ENCODE peak calls at places on chromosomes 2 and 18, in five cellular contexts. One of them, this sample, is unnamed.
A peak's percentile ranks its signal among the peaks of the same experiment; 100 is the strongest.

GRCh38 chr2:34806396-34806795 is 1207.3 kb upstream of the FAM98A start:
- DNase-seq in IMR-90: no peak
- DNase-seq in H9: no peak
- DNase-seq in neuronal stem cell: no peak
- DNase-seq in H1: no peak
- DNase-seq in this sample: peak; percentile 74

GRCh38 chr18:35982404-35983114 is 10.1 kb downstream of the RMP24 start:
- DNase-seq in IMR-90: peak; percentile 92
- DNase-seq in H9: no peak
- DNase-seq in neuronal stem cell: no peak
- DNase-seq in H1: no peak
- DNase-seq in this sample: no peak

GRCh38 chr2:38968021-38968420 is 78.3 kb downstream of the ARHGEF33 start:
- DNase-seq in IMR-90: no peak
- DNase-seq in H9: no peak
- DNase-seq in neuronal stem cell: no peak
- DNase-seq in H1: no peak
- DNase-seq in this sample: no peak

GRCh38 chr18:2532797-2533196 is 38.5 kb downstream of the METTL4 start:
- DNase-seq in IMR-90: no peak
- DNase-seq in H9: no peak
- DNase-seq in neuronal stem cell: no peak
- DNase-seq in H1: no peak
- DNase-seq in this sample: no peak

GRCh38 chr2:48860391-48860790 is 104.9 kb upstream of the LHCGR start:
- DNase-seq in IMR-90: peak; percentile 23
- DNase-seq in H9: no peak
- DNase-seq in neuronal stem cell: no peak
- DNase-seq in H1: no peak
- DNase-seq in this sample: peak; percentile 19

GRCh38 chr2:208493186-208493585 is 86.6 kb downstream of the PTH2R start:
- DNase-seq in IMR-90: no peak
- DNase-seq in H9: no peak
- DNase-seq in neuronal stem cell: no peak
- DNase-seq in H1: no peak
- DNase-seq in this sample: no peak

GRCh38 chr18:24937624-24938285 is 414.2 kb downstream of the ZNF521 start:
- DNase-seq in IMR-90: no peak
- DNase-seq in H9: no peak
- DNase-seq in neuronal stem cell: no peak
- DNase-seq in H1: no peak
- DNase-seq in this sample: no peak

GRCh38 chr2:60948926-60949579 is 67.7 kb downstream of the REL start:
- DNase-seq in IMR-90: peak; percentile 35
- DNase-seq in H9: no peak
- DNase-seq in neuronal stem cell: no peak
- DNase-seq in H1: no peak
- DNase-seq in this sample: no peak

GRCh38 chr2:75466708-75467311 is 93.9 kb downstream of the EVA1A start:
- DNase-seq in IMR-90: peak; percentile 15
- DNase-seq in H9: peak; percentile 68
- DNase-seq in neuronal stem cell: peak; percentile 29
- DNase-seq in H1: peak; percentile 10
- DNase-seq in this sample: peak; percentile 80

GRCh38 chr18:12518326-12518725 is 110.6 kb downstream of the PRELID3A start:
- DNase-seq in IMR-90: peak; percentile 48
- DNase-seq in H9: no peak
- DNase-seq in neuronal stem cell: no peak
- DNase-seq in H1: no peak
- DNase-seq in this sample: peak; percentile 57

GRCh38 chr2:96825057-96825456 is 9.0 kb downstream of the CNNM3 start:
- DNase-seq in IMR-90: no peak
- DNase-seq in H9: no peak
- DNase-seq in neuronal stem cell: no peak
- DNase-seq in H1: no peak
- DNase-seq in this sample: no peak

GRCh38 chr2:236169741-236170654 is 1.8 kb upstream of the GBX2 start:
- DNase-seq in IMR-90: no peak
- DNase-seq in H9: no peak
- DNase-seq in neuronal stem cell: peak; percentile 48
- DNase-seq in H1: no peak
- DNase-seq in this sample: no peak

GRCh38 chr2:176814740-176815367 is 397.7 kb upstream of the HNRNPA3 start:
- DNase-seq in IMR-90: peak; percentile 26
- DNase-seq in H9: no peak
- DNase-seq in neuronal stem cell: no peak
- DNase-seq in H1: no peak
- DNase-seq in this sample: no peak

GRCh38 chr2:2889141-2889540 is 488.5 kb downstream of the EIPR1 start:
- DNase-seq in IMR-90: no peak
- DNase-seq in H9: no peak
- DNase-seq in neuronal stem cell: no peak
- DNase-seq in H1: no peak
- DNase-seq in this sample: no peak

GRCh38 chr2:69816923-69817542 is 12.4 kb upstream of the GMCL1 start:
- DNase-seq in IMR-90: peak; percentile 89
- DNase-seq in H9: peak; percentile 73
- DNase-seq in neuronal stem cell: peak; percentile 77
- DNase-seq in H1: peak; percentile 60
- DNase-seq in this sample: peak; percentile 91

GRCh38 chr18:3669376-3669775 is 219.4 kb downstream of the TGIF1 start:
- DNase-seq in IMR-90: no peak
- DNase-seq in H9: no peak
- DNase-seq in neuronal stem cell: no peak
- DNase-seq in H1: no peak
- DNase-seq in this sample: no peak

GRCh38 chr2:234308814-234309195 is 188.1 kb downstream of the ARL4C start:
- DNase-seq in IMR-90: peak; percentile 85
- DNase-seq in H9: no peak
- DNase-seq in neuronal stem cell: no peak
- DNase-seq in H1: no peak
- DNase-seq in this sample: no peak

GRCh38 chr2:230798769-230799399 is 65.9 kb upstream of the ITM2C start:
- DNase-seq in IMR-90: peak; percentile 62
- DNase-seq in H9: no peak
- DNase-seq in neuronal stem cell: peak; percentile 17
- DNase-seq in H1: no peak
- DNase-seq in this sample: peak; percentile 68

GRCh38 chr2:55420901-55421300 is 1.2 kb upstream of the CCDC88A start:
- DNase-seq in IMR-90: no peak
- DNase-seq in H9: no peak
- DNase-seq in neuronal stem cell: no peak
- DNase-seq in H1: no peak
- DNase-seq in this sample: no peak

GRCh38 chr2:188527701-188528100 is 236.0 kb downstream of the GULP1 start:
- DNase-seq in IMR-90: no peak
- DNase-seq in H9: no peak
- DNase-seq in neuronal stem cell: no peak
- DNase-seq in H1: no peak
- DNase-seq in this sample: no peak

GRCh38 chr2:226524381-226524843 is 275.2 kb downstream of the IRS1 start:
- DNase-seq in IMR-90: peak; percentile 95
- DNase-seq in H9: no peak
- DNase-seq in neuronal stem cell: no peak
- DNase-seq in H1: no peak
- DNase-seq in this sample: peak; percentile 13

DNA sequence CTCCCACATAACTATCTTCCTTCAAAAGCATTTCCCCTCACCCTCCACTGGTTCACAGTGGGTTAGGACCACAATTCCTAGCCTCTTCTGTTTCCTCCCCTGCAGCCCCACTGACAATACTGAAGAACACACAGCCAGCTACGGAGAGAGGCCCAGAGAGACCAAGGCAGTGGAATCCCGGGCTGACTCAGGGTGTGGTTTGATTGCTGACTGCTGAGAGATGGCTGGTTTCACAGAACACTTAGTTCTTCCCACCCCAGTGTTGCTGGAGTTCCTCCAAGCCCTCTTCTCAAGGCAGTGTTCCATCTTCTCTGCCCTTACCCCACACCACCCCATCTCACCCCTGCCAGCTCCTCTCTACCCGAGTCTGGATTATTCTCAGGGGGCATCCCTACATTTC is 43.3 kb upstream of the ZFP36L2 start:
- DNase-seq in IMR-90: peak; percentile 81
- DNase-seq in H9: no peak
- DNase-seq in neuronal stem cell: no peak
- DNase-seq in H1: no peak
- DNase-seq in this sample: no peak
- H3K4ac ChIP-seq in IMR-90: peak overlapping the region; percentile 29
- H3K4ac ChIP-seq in H9: no peak overlapping the region
- H3K4ac ChIP-seq in neuronal stem cell: no peak overlapping the region
- H3K4ac ChIP-seq in H1: no peak overlapping the region
- H3K4ac ChIP-seq in this sample: no peak overlapping the region

DNA sequence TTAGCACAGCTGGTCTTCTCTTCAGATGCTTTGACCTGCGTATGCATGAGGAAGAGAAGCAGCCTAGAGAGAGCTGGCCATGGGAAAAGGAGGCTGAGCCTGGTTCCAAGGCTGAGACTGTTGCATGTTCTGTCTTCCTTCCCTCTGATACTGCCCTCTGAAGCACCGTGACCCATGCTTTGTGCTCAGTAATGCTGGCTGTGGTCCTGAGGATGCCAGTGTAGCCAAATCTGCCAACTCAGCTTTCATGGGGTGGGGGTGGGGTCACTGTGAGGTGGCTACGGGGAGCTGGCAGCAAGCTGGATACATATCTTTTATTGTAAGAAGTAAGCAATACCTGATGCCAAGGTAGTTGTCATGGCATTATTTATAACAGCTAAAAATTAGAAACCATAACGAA is 41.5 kb downstream of the EPAS1 start:
- DNase-seq in IMR-90: no peak
- DNase-seq in H9: no peak
- DNase-seq in neuronal stem cell: no peak
- DNase-seq in H1: no peak
- DNase-seq in this sample: no peak
- H3K4ac ChIP-seq in IMR-90: no peak overlapping the region
- H3K4ac ChIP-seq in H9: no peak overlapping the region
- H3K4ac ChIP-seq in neuronal stem cell: no peak overlapping the region
- H3K4ac ChIP-seq in H1: no peak overlapping the region
- H3K4ac ChIP-seq in this sample: no peak overlapping the region

GRCh38 chr2:160222546-160223281 is 22.6 kb upstream of the ITGB6 start:
- DNase-seq in IMR-90: no peak
- DNase-seq in H9: no peak
- DNase-seq in neuronal stem cell: no peak
- DNase-seq in H1: no peak
- DNase-seq in this sample: no peak
- H3K4ac ChIP-seq in IMR-90: peak overlapping the region; percentile 98
- H3K4ac ChIP-seq in H9: no peak overlapping the region
- H3K4ac ChIP-seq in neuronal stem cell: no peak overlapping the region
- H3K4ac ChIP-seq in H1: no peak overlapping the region
- H3K4ac ChIP-seq in this sample: no peak overlapping the region

DNA sequence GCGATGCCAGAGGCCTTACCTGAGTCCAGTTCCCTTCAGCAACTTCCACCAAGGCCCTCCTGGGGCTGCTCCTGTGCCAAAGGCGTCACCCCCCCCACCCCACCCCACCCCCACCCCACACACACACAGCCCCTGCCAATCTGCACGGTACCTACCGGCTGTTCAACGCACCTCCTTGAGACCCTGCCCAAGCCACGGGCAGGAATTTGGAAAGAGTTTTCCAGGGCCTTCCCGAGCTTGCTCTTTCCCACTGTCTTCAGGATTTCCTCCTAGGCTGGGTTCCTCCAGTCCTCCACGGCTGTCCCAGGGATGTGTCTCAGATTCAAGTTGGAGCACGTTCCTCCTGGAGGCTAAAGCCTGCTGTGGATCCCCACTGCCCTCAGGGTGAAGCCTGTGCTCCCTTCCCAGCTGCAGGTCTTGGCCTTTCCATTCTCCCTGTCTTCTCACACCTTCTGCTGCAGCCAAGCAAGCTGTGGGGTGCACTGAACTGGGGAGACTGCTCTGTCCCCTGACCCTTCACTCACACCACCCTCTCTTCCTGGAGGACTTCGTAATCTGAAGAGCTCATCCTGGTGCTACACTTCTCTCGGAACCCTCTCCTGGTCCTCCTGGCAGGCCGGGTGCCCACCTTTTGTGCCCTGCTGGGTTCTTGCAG is 54.8 kb upstream of the HS6ST1 start:
- DNase-seq in IMR-90: no peak
- DNase-seq in H9: no peak
- DNase-seq in neuronal stem cell: no peak
- DNase-seq in H1: no peak
- DNase-seq in this sample: no peak
- H3K4ac ChIP-seq in IMR-90: peak overlapping the region; percentile 99
- H3K4ac ChIP-seq in H9: no peak overlapping the region
- H3K4ac ChIP-seq in neuronal stem cell: no peak overlapping the region
- H3K4ac ChIP-seq in H1: no peak overlapping the region
- H3K4ac ChIP-seq in this sample: no peak overlapping the region

GRCh38 chr2:42809876-42810125 is 17.4 kb upstream of the HAAO start:
- DNase-seq in IMR-90: peak; percentile 77
- DNase-seq in H9: peak; percentile 81
- DNase-seq in neuronal stem cell: no peak
- DNase-seq in H1: peak; percentile 21
- DNase-seq in this sample: peak; percentile 79
- H3K4ac ChIP-seq in IMR-90: peak overlapping the region; percentile 49
- H3K4ac ChIP-seq in H9: no peak overlapping the region
- H3K4ac ChIP-seq in neuronal stem cell: no peak overlapping the region
- H3K4ac ChIP-seq in H1: no peak overlapping the region
- H3K4ac ChIP-seq in this sample: peak overlapping the region; percentile 71